ENCODE peak calls at places on chromosomes 12 and 14, in seven cellular contexts. Y is hepatocyte, H is PC-3, T is GM23338, E is HCT116, X is SK-N-SH, N is MM.1S. G is an unnamed sample.
A peak's percentile ranks its signal among the peaks of the same experiment; 100 is the strongest.

GRCh38 chr14:46300765-46301164 is 350.8 kb downstream of the RPL10L start:
- DNase-seq in Y (no peak), H (no peak), T (no peak), E (no peak), X (no peak), N (no peak), G (no peak)

GRCh38 chr12:88243886-88244491 is 101.9 kb downstream of the TMTC3 start:
- DNase-seq in Y (no peak), H (no peak), T (peak; percentile 40), E (no peak), X (no peak), N (no peak), G (no peak)

GRCh38 chr14:74577948-74578275 is 34.1 kb downstream of the LTBP2 start:
- DNase-seq in Y (no peak), H (no peak), T (no peak), E (no peak), X (no peak), N (no peak), G (no peak)

GRCh38 chr12:25384038-25384953 is 133.6 kb upstream of the KRAS start:
- DNase-seq in Y (peak; percentile 49), H (no peak), T (peak; percentile 10), E (no peak), X (no peak), N (no peak), G (no peak)

GRCh38 chr14:61678966-61679365 is 16.3 kb upstream of the HIF1A start:
- DNase-seq in Y (no peak), H (no peak), T (peak; percentile 88), E (no peak), X (peak; percentile 55), N (no peak), G (peak; percentile 86)

GRCh38 chr14:75521415-75522199 is 662 bp upstream of the BATF start:
- DNase-seq in Y (peak; percentile 42), H (peak; percentile 72), T (no peak), E (no peak), X (no peak), N (peak; percentile 6), G (no peak)

GRCh38 chr12:19430988-19431387 is 8.3 kb upstream of the AEBP2 start:
- DNase-seq in Y (no peak), H (no peak), T (no peak), E (no peak), X (no peak), N (no peak), G (no peak)

GRCh38 chr12:111635524-111635923 is 36.4 kb upstream of the ATXN2 start:
- DNase-seq in Y (no peak), H (no peak), T (no peak), E (no peak), X (no peak), N (no peak), G (no peak)

GRCh38 chr14:33711761-33712160 is 239.1 kb downstream of the EGLN3 start:
- DNase-seq in Y (no peak), H (no peak), T (no peak), E (no peak), X (no peak), N (no peak), G (no peak)

GRCh38 chr12:6069452-6070093 is 54.9 kb downstream of the VWF start:
- DNase-seq in Y (no peak), H (no peak), T (no peak), E (no peak), X (no peak), N (no peak), G (no peak)

GRCh38 chr14:24329073-24329663 is 5.7 kb downstream of the ADCY4 start:
- DNase-seq in Y (no peak), H (no peak), T (no peak), E (no peak), X (no peak), N (no peak), G (no peak)

GRCh38 chr12:68237068-68237467 is 11.5 kb upstream of the IL26 start:
- DNase-seq in Y (no peak), H (no peak), T (no peak), E (no peak), X (no peak), N (no peak), G (no peak)

GRCh38 chr14:36553650-36554260 is 28.7 kb downstream of the NKX2-8 start:
- DNase-seq in Y (peak; percentile 72), H (peak; percentile 72), T (peak; percentile 77), E (peak; percentile 41), X (peak; percentile 45), N (peak; percentile 47), G (peak; percentile 66)

GRCh38 chr12:27575099-27575779 is 51.2 kb downstream of the PPFIBP1 start:
- DNase-seq in Y (no peak), H (peak; percentile 46), T (no peak), E (no peak), X (no peak), N (no peak), G (no peak)

GRCh38 chr14:61347771-61348443 is 26.5 kb downstream of the PRKCH start:
- DNase-seq in Y (no peak), H (no peak), T (no peak), E (no peak), X (no peak), N (no peak), G (no peak)

GRCh38 chr14:54867011-54867410 is 35.6 kb downstream of the GCH1 start:
- DNase-seq in Y (no peak), H (no peak), T (no peak), E (no peak), X (peak; percentile 45), N (no peak), G (no peak)

GRCh38 chr14:71143391-71144290 is 236.4 kb downstream of the PCNX1 start:
- DNase-seq in Y (peak; percentile 74), H (peak; percentile 99), T (no peak), E (no peak), X (no peak), N (no peak), G (no peak)

GRCh38 chr14:65170768-65171251 is 68.5 kb upstream of the MAX start:
- DNase-seq in Y (peak; percentile 84), H (peak; percentile 80), T (peak; percentile 73), E (no peak), X (peak; percentile 65), N (no peak), G (peak; percentile 74)

GRCh38 chr14:20682435-20683124 is 1.8 kb upstream of the RNASE4 start:
- DNase-seq in Y (peak; percentile 96), H (peak; percentile 91), T (peak; percentile 83), E (peak; percentile 88), X (peak; percentile 85), N (peak; percentile 71), G (peak; percentile 86)
- TF ChIP-seq CTCF in Y (peak; percentile 19), H (no peak), T (no peak), E (no peak), X (no peak), N (no peak), G (no peak)

GRCh38 chr12:16984484-16984883 is 378.5 kb upstream of the LMO3 start:
- DNase-seq in Y (no peak), H (no peak), T (no peak), E (no peak), X (no peak), N (peak; percentile 71), G (no peak)
- H3K27ac ChIP-seq in Y (no peak overlapping the region), H (no peak overlapping the region), T (no peak overlapping the region), E (no peak overlapping the region), X (no peak overlapping the region), N (peak overlapping the region; percentile 39), G (no peak overlapping the region)

DNA sequence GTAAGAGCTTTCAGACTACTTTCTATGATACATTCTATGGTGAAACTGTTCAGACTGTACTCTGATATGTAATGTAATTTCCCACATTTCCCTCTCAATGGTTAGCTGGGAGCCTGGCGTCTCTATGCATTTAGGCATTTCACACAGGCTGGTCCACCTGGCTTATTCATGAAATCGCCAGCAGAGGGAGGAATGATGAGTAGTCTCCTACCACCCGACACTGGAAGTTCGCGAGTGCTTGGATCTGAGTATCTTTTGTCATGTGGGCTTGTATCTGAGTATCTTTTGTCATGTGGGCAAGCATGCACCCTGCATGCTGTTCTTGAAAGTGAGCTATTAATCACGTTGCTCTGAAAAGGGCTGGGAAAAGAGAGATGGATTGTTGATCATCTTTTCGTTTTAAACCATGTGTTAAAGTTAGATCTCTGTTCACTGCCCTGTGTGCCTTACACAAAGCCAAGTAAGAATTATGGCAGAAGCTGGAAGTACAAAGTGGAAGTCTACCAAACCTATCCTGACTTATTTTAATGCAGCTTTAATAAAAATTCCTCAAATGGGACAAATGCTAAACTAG is 235.0 kb downstream of the ATP23 start:
- DNase-seq in Y (peak; percentile 73), H (peak; percentile 85), T (peak; percentile 88), E (peak; percentile 19), X (peak; percentile 26), N (no peak), G (peak; percentile 78)
- TF ChIP-seq EZH2phosphoT487 in Y (no peak), H (no peak), T (no peak), E (no peak), X (no peak), N (no peak), G (no peak)

GRCh38 chr12:76802060-76802459 is 38.1 kb downstream of the ZDHHC17 start:
- DNase-seq in Y (no peak), H (no peak), T (no peak), E (no peak), X (no peak), N (no peak), G (no peak)
- TF ChIP-seq CTCF in Y (no peak), H (no peak), T (no peak), E (no peak), X (no peak), N (no peak), G (no peak)

GRCh38 chr12:122125452-122126341 is 47.1 kb downstream of the MLXIP start:
- DNase-seq in Y (no peak), H (no peak), T (no peak), E (no peak), X (no peak), N (no peak), G (no peak)

GRCh38 chr12:122121341-122122192 is 43.0 kb downstream of the MLXIP start:
- DNase-seq in Y (no peak), H (no peak), T (no peak), E (no peak), X (no peak), N (no peak), G (peak; percentile 0)

GRCh38 chr12:122124370-122124769 is 45.8 kb downstream of the MLXIP start:
- DNase-seq in Y (no peak), H (no peak), T (no peak), E (no peak), X (no peak), N (no peak), G (peak; percentile 0)

GRCh38 chr12:122123761-122124145 is 45.2 kb downstream of the MLXIP start:
- DNase-seq in Y (no peak), H (no peak), T (no peak), E (no peak), X (no peak), N (no peak), G (peak; percentile 0)

GRCh38 chr12:122123051-122123760 is 44.6 kb downstream of the MLXIP start:
- DNase-seq in Y (peak; percentile 84), H (peak; percentile 87), T (peak; percentile 95), E (peak; percentile 41), X (peak; percentile 86), N (peak; percentile 26), G (peak; percentile 89)
- H3K27ac ChIP-seq in Y (no peak overlapping the region), H (no peak overlapping the region), T (peak overlapping the region; percentile 21), E (peak overlapping the region; percentile 47), X (no peak overlapping the region), N (no peak overlapping the region), G (no peak overlapping the region)

DNA sequence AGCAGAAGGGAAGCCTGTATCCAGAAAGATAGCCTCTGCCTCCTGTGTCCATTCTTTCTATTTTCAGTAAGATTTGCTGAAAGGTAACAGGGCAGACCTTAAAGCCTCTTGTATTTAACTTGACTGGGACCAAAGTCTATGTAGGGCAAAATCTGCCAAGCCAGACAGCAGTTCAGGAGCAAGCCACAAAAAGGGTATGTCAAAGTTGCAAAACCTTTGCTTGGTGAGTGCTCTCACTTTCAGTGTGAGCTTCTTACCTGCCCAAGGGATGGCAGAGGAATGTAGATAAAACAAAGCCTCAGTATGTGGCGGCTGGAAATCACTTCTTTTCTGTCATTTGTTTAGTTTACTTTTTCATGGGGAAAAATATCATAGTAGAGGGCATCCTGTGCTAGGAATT is 63.1 kb downstream of the PLEKHG7 start:
- DNase-seq in Y (no peak), H (no peak), T (peak; percentile 32), E (no peak), X (no peak), N (peak; percentile 36), G (no peak)
- TF ChIP-seq EZH2phosphoT487 in Y (no peak), H (no peak), T (no peak), E (no peak), X (no peak), N (no peak), G (no peak)